ENCODE peak calls at places on chromosomes 13 and 19, in six cellular contexts. One of them, this sample, is unnamed.
A peak's percentile ranks its signal among the peaks of the same experiment; 100 is the strongest.

GRCh38 chr19:22882797-22883196 is 50.7 kb downstream of the ZNF723 start:
- DNase-seq in lower lobe of right lung: no peak
- DNase-seq in fibroblast of pulmonary artery: peak; percentile 34
- DNase-seq in endothelial cell of umbilical vein: peak; percentile 3
- DNase-seq in astrocyte of the spinal cord: peak; percentile 4
- DNase-seq in AG04449: no peak
- DNase-seq in this sample: no peak

GRCh38 chr13:111944171-111944583 is 122.8 kb upstream of the SOX1 start:
- DNase-seq in lower lobe of right lung: no peak
- DNase-seq in fibroblast of pulmonary artery: no peak
- DNase-seq in endothelial cell of umbilical vein: no peak
- DNase-seq in astrocyte of the spinal cord: no peak
- DNase-seq in AG04449: no peak
- DNase-seq in this sample: no peak

GRCh38 chr19:54654447-54655321 is 8.1 kb upstream of the LILRB4 start:
- DNase-seq in lower lobe of right lung: no peak
- DNase-seq in fibroblast of pulmonary artery: no peak
- DNase-seq in endothelial cell of umbilical vein: no peak
- DNase-seq in astrocyte of the spinal cord: no peak
- DNase-seq in AG04449: no peak
- DNase-seq in this sample: no peak

GRCh38 chr19:29952127-29952526 is 10.1 kb downstream of the URI1 start:
- DNase-seq in lower lobe of right lung: no peak
- DNase-seq in fibroblast of pulmonary artery: peak; percentile 61
- DNase-seq in endothelial cell of umbilical vein: peak; percentile 20
- DNase-seq in astrocyte of the spinal cord: no peak
- DNase-seq in AG04449: no peak
- DNase-seq in this sample: no peak

GRCh38 chr19:10009269-10009665 is 1.0 kb downstream of the COL5A3 start:
- DNase-seq in lower lobe of right lung: peak; percentile 52
- DNase-seq in fibroblast of pulmonary artery: peak; percentile 86
- DNase-seq in endothelial cell of umbilical vein: peak; percentile 26
- DNase-seq in astrocyte of the spinal cord: peak; percentile 87
- DNase-seq in AG04449: no peak
- DNase-seq in this sample: peak; percentile 56

GRCh38 chr19:21264416-21264815 is 64.8 kb downstream of the ZNF708 start:
- DNase-seq in lower lobe of right lung: no peak
- DNase-seq in fibroblast of pulmonary artery: no peak
- DNase-seq in endothelial cell of umbilical vein: no peak
- DNase-seq in astrocyte of the spinal cord: no peak
- DNase-seq in AG04449: no peak
- DNase-seq in this sample: no peak

GRCh38 chr13:90889906-90890305 is 457.6 kb upstream of the MIR17HG start:
- DNase-seq in lower lobe of right lung: no peak
- DNase-seq in fibroblast of pulmonary artery: no peak
- DNase-seq in endothelial cell of umbilical vein: no peak
- DNase-seq in astrocyte of the spinal cord: no peak
- DNase-seq in AG04449: no peak
- DNase-seq in this sample: no peak

GRCh38 chr13:96075953-96076543 is 13.9 kb upstream of the HS6ST3 start:
- DNase-seq in lower lobe of right lung: no peak
- DNase-seq in fibroblast of pulmonary artery: peak; percentile 50
- DNase-seq in endothelial cell of umbilical vein: peak; percentile 39
- DNase-seq in astrocyte of the spinal cord: peak; percentile 27
- DNase-seq in AG04449: no peak
- DNase-seq in this sample: no peak

GRCh38 chr13:51058461-51059167 is 52.5 kb downstream of the C13orf42 start:
- DNase-seq in lower lobe of right lung: no peak
- DNase-seq in fibroblast of pulmonary artery: no peak
- DNase-seq in endothelial cell of umbilical vein: no peak
- DNase-seq in astrocyte of the spinal cord: peak; percentile 30
- DNase-seq in AG04449: no peak
- DNase-seq in this sample: no peak

GRCh38 chr19:46718157-46718933 is 1.4 kb upstream of the PRKD2 start:
- DNase-seq in lower lobe of right lung: no peak
- DNase-seq in fibroblast of pulmonary artery: peak; percentile 34
- DNase-seq in endothelial cell of umbilical vein: no peak
- DNase-seq in astrocyte of the spinal cord: no peak
- DNase-seq in AG04449: no peak
- DNase-seq in this sample: no peak

GRCh38 chr19:23522431-23522830 is 127.2 kb upstream of the ZNF91 start:
- DNase-seq in lower lobe of right lung: no peak
- DNase-seq in fibroblast of pulmonary artery: no peak
- DNase-seq in endothelial cell of umbilical vein: no peak
- DNase-seq in astrocyte of the spinal cord: no peak
- DNase-seq in AG04449: no peak
- DNase-seq in this sample: no peak

GRCh38 chr13:98214707-98215106 is 37.6 kb upstream of the RNF113B start:
- DNase-seq in lower lobe of right lung: no peak
- DNase-seq in fibroblast of pulmonary artery: no peak
- DNase-seq in endothelial cell of umbilical vein: no peak
- DNase-seq in astrocyte of the spinal cord: no peak
- DNase-seq in AG04449: no peak
- DNase-seq in this sample: no peak

GRCh38 chr13:112510002-112510780 is 77.8 kb downstream of the TUBGCP3 start:
- DNase-seq in lower lobe of right lung: peak; percentile 56
- DNase-seq in fibroblast of pulmonary artery: peak; percentile 73
- DNase-seq in endothelial cell of umbilical vein: peak; percentile 53
- DNase-seq in astrocyte of the spinal cord: peak; percentile 70
- DNase-seq in AG04449: no peak
- DNase-seq in this sample: peak; percentile 33

GRCh38 chr13:60152114-60152513 is 11.6 kb downstream of the DIAPH3 start:
- DNase-seq in lower lobe of right lung: no peak
- DNase-seq in fibroblast of pulmonary artery: no peak
- DNase-seq in endothelial cell of umbilical vein: no peak
- DNase-seq in astrocyte of the spinal cord: peak; percentile 20
- DNase-seq in AG04449: no peak
- DNase-seq in this sample: no peak

GRCh38 chr13:65746522-65746921 is 1483.6 kb downstream of the PCDH9 start:
- DNase-seq in lower lobe of right lung: no peak
- DNase-seq in fibroblast of pulmonary artery: no peak
- DNase-seq in endothelial cell of umbilical vein: no peak
- DNase-seq in astrocyte of the spinal cord: no peak
- DNase-seq in AG04449: no peak
- DNase-seq in this sample: no peak
- TF ChIP-seq CTCF in lower lobe of right lung: no peak
- TF ChIP-seq CTCF in fibroblast of pulmonary artery: no peak
- TF ChIP-seq CTCF in endothelial cell of umbilical vein: no peak
- TF ChIP-seq CTCF in astrocyte of the spinal cord: no peak
- TF ChIP-seq CTCF in AG04449: no peak
- TF ChIP-seq CTCF in this sample: no peak

GRCh38 chr13:113762075-113762474 is 3.0 kb downstream of the TMEM255B start:
- DNase-seq in lower lobe of right lung: no peak
- DNase-seq in fibroblast of pulmonary artery: no peak
- DNase-seq in endothelial cell of umbilical vein: no peak
- DNase-seq in astrocyte of the spinal cord: no peak
- DNase-seq in AG04449: no peak
- DNase-seq in this sample: no peak

GRCh38 chr13:113756441-113757097 is 2.5 kb upstream of the TMEM255B start:
- DNase-seq in lower lobe of right lung: no peak
- DNase-seq in fibroblast of pulmonary artery: peak; percentile 8
- DNase-seq in endothelial cell of umbilical vein: no peak
- DNase-seq in astrocyte of the spinal cord: no peak
- DNase-seq in AG04449: no peak
- DNase-seq in this sample: no peak

GRCh38 chr13:113761136-113761535 is 2.1 kb downstream of the TMEM255B start:
- DNase-seq in lower lobe of right lung: no peak
- DNase-seq in fibroblast of pulmonary artery: no peak
- DNase-seq in endothelial cell of umbilical vein: no peak
- DNase-seq in astrocyte of the spinal cord: no peak
- DNase-seq in AG04449: no peak
- DNase-seq in this sample: no peak

GRCh38 chr13:113759525-113760137 is 605 bp downstream of the TMEM255B start:
- DNase-seq in lower lobe of right lung: no peak
- DNase-seq in fibroblast of pulmonary artery: peak; percentile 50
- DNase-seq in endothelial cell of umbilical vein: peak; percentile 84
- DNase-seq in astrocyte of the spinal cord: peak; percentile 8
- DNase-seq in AG04449: no peak
- DNase-seq in this sample: no peak

GRCh38 chr13:113758651-113759524 is at the start of gene TMEM255B:
- DNase-seq in lower lobe of right lung: peak; percentile 91
- DNase-seq in fibroblast of pulmonary artery: peak; percentile 70
- DNase-seq in endothelial cell of umbilical vein: peak; percentile 81
- DNase-seq in astrocyte of the spinal cord: peak; percentile 55
- DNase-seq in AG04449: no peak
- DNase-seq in this sample: peak; percentile 73
- TF ChIP-seq CTCF in lower lobe of right lung: peak; percentile 50
- TF ChIP-seq CTCF in fibroblast of pulmonary artery: no peak
- TF ChIP-seq CTCF in endothelial cell of umbilical vein: peak; percentile 28
- TF ChIP-seq CTCF in astrocyte of the spinal cord: peak; percentile 14
- TF ChIP-seq CTCF in AG04449: peak; percentile 19
- TF ChIP-seq CTCF in this sample: peak; percentile 56

GRCh38 chr19:48629297-48629598 is 7.9 kb downstream of the DBP start:
- DNase-seq in lower lobe of right lung: no peak
- DNase-seq in fibroblast of pulmonary artery: no peak
- DNase-seq in endothelial cell of umbilical vein: no peak
- DNase-seq in astrocyte of the spinal cord: no peak
- DNase-seq in AG04449: no peak
- DNase-seq in this sample: no peak

GRCh38 chr19:48628486-48629296 is 8.5 kb downstream of the DBP start:
- DNase-seq in lower lobe of right lung: no peak
- DNase-seq in fibroblast of pulmonary artery: no peak
- DNase-seq in endothelial cell of umbilical vein: no peak
- DNase-seq in astrocyte of the spinal cord: no peak
- DNase-seq in AG04449: no peak
- DNase-seq in this sample: no peak

GRCh38 chr19:48631254-48631653 is 5.9 kb downstream of the DBP start:
- DNase-seq in lower lobe of right lung: no peak
- DNase-seq in fibroblast of pulmonary artery: no peak
- DNase-seq in endothelial cell of umbilical vein: no peak
- DNase-seq in astrocyte of the spinal cord: no peak
- DNase-seq in AG04449: no peak
- DNase-seq in this sample: no peak

GRCh38 chr19:48629599-48630288 is 7.4 kb downstream of the DBP start:
- DNase-seq in lower lobe of right lung: no peak
- DNase-seq in fibroblast of pulmonary artery: peak; percentile 78
- DNase-seq in endothelial cell of umbilical vein: peak; percentile 82
- DNase-seq in astrocyte of the spinal cord: no peak
- DNase-seq in AG04449: no peak
- DNase-seq in this sample: no peak

GRCh38 chr19:48630289-48631036 is 6.7 kb downstream of the DBP start:
- DNase-seq in lower lobe of right lung: peak; percentile 75
- DNase-seq in fibroblast of pulmonary artery: peak; percentile 80
- DNase-seq in endothelial cell of umbilical vein: peak; percentile 70
- DNase-seq in astrocyte of the spinal cord: peak; percentile 60
- DNase-seq in AG04449: no peak
- DNase-seq in this sample: no peak
- TF ChIP-seq CTCF in lower lobe of right lung: peak; percentile 17
- TF ChIP-seq CTCF in fibroblast of pulmonary artery: peak; percentile 26
- TF ChIP-seq CTCF in endothelial cell of umbilical vein: peak; percentile 33
- TF ChIP-seq CTCF in astrocyte of the spinal cord: peak; percentile 23
- TF ChIP-seq CTCF in AG04449: no peak
- TF ChIP-seq CTCF in this sample: no peak

GRCh38 chr19:32037998-32038732 is 307.2 kb upstream of the ZNF507 start:
- DNase-seq in lower lobe of right lung: no peak
- DNase-seq in fibroblast of pulmonary artery: no peak
- DNase-seq in endothelial cell of umbilical vein: no peak
- DNase-seq in astrocyte of the spinal cord: no peak
- DNase-seq in AG04449: no peak
- DNase-seq in this sample: no peak

GRCh38 chr19:32039446-32039845 is 306.0 kb upstream of the ZNF507 start:
- DNase-seq in lower lobe of right lung: no peak
- DNase-seq in fibroblast of pulmonary artery: no peak
- DNase-seq in endothelial cell of umbilical vein: no peak
- DNase-seq in astrocyte of the spinal cord: no peak
- DNase-seq in AG04449: no peak
- DNase-seq in this sample: no peak

GRCh38 chr19:32040246-32040645 is 305.2 kb upstream of the ZNF507 start:
- DNase-seq in lower lobe of right lung: no peak
- DNase-seq in fibroblast of pulmonary artery: no peak
- DNase-seq in endothelial cell of umbilical vein: no peak
- DNase-seq in astrocyte of the spinal cord: no peak
- DNase-seq in AG04449: no peak
- DNase-seq in this sample: no peak

DNA sequence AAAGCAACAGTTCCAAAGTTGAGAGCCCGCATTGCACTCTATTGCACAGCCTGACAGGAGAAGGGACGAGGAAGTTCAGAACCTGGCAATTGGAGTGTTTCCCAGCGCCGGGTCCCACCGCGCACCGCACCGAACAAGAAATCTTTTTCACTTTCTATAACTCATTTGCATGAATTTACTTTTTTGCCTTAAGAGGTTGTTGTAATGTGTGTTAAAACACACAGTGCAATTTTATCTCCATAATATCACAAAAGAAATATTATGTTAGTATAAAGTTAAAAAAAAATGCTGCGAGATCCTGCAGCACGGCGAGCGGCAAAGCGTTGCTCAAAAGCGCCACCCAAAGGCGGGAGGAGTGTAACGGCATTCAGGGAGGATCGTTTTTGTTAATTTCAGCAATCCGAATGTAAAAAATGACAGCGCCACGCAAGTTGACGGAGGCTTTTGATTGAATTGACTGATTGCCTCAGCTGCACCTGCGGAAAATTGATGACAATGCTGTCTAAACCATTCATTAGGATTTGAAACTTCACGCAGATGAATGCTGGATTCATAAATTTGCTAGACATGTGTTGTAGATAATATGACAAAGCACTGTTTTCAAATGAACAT is 303.6 kb upstream of the ZNF507 start:
- DNase-seq in lower lobe of right lung: no peak
- DNase-seq in fibroblast of pulmonary artery: peak; percentile 43
- DNase-seq in endothelial cell of umbilical vein: no peak
- DNase-seq in astrocyte of the spinal cord: peak; percentile 29
- DNase-seq in AG04449: no peak
- DNase-seq in this sample: peak; percentile 62
- TF ChIP-seq CTCF in lower lobe of right lung: peak; percentile 79
- TF ChIP-seq CTCF in fibroblast of pulmonary artery: peak; percentile 76
- TF ChIP-seq CTCF in endothelial cell of umbilical vein: peak; percentile 14
- TF ChIP-seq CTCF in astrocyte of the spinal cord: peak; percentile 75
- TF ChIP-seq CTCF in AG04449: peak; percentile 73
- TF ChIP-seq CTCF in this sample: peak; percentile 94

DNA sequence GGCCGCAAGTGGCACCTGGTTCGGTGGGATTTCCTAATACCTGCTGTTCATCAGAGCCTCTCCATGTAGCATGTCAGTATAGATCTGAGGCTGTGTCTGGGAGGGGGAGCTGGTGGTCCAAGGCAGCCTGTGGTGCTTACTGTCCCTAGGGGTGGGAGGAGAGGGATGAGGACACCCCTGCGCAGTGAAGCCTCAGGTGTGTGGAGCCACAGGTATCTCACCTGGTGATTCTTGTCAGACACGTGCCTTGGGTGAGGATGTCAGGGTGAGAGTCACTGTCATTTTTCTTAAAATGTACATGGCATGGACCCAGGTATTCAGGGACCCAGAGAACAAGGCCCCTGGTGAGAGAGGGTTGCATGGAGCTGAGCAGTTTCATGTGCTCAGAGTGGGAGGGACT is 11.7 kb downstream of the CEACAM4 start:
- DNase-seq in lower lobe of right lung: no peak
- DNase-seq in fibroblast of pulmonary artery: no peak
- DNase-seq in endothelial cell of umbilical vein: no peak
- DNase-seq in astrocyte of the spinal cord: no peak
- DNase-seq in AG04449: no peak
- DNase-seq in this sample: no peak
- TF ChIP-seq CTCF in lower lobe of right lung: no peak
- TF ChIP-seq CTCF in fibroblast of pulmonary artery: no peak
- TF ChIP-seq CTCF in endothelial cell of umbilical vein: no peak
- TF ChIP-seq CTCF in astrocyte of the spinal cord: no peak
- TF ChIP-seq CTCF in AG04449: no peak
- TF ChIP-seq CTCF in this sample: no peak